ENCODE peak calls at places on chromosome 6, in ten cellular contexts. Y is foreskin fibroblast, X is K562, J is fibroblast of lung, L is HepG2, R is natural killer cell, H is astrocyte, W is HFFc6, O is lung, U is mammary epithelial cell. C is an unnamed sample.
A peak's percentile ranks its signal among the peaks of the same experiment; 100 is the strongest.

GRCh38 chr6:157228421-157229218 is 94.7 kb downstream of the TMEM242 start:
- DNase-seq in J (no peak), O (no peak), W (no peak), U (no peak), L (no peak), R (no peak), Y (no peak), X (peak; percentile 54), H (no peak), C (no peak)

GRCh38 chr6:43838276-43839036 is 68.4 kb downstream of the VEGFA start:
- DNase-seq in U (peak; percentile 20), H (peak; percentile 70), Y (peak; percentile 80), O (peak; percentile 51), X (peak; percentile 84), L (peak; percentile 41), R (no peak), W (peak; percentile 65), J (peak; percentile 74), C (peak; percentile 89)

GRCh38 chr6:28003059-28003458 is 46.0 kb downstream of the OR2B6 start:
- DNase-seq in U (no peak), O (no peak), Y (no peak), R (no peak), X (no peak), L (no peak), J (no peak), W (no peak), H (no peak), C (no peak)

GRCh38 chr6:117531758-117532276 is 49.3 kb downstream of the DCBLD1 start:
- DNase-seq in R (no peak), X (no peak), H (no peak), Y (peak; percentile 42), W (no peak), J (no peak), L (no peak), O (no peak), U (no peak), C (no peak)

GRCh38 chr6:90350689-90351554 is 54.3 kb upstream of the BACH2 start:
- DNase-seq in H (no peak), W (no peak), O (no peak), Y (no peak), J (peak; percentile 34), U (no peak), R (no peak), X (peak; percentile 27), L (no peak), C (no peak)

GRCh38 chr6:138007014-138007472 is 100.2 kb downstream of the PERP start:
- DNase-seq in L (peak; percentile 48), R (no peak), W (peak; percentile 26), X (peak; percentile 64), J (peak; percentile 31), U (peak; percentile 85), O (no peak), Y (peak; percentile 56), H (peak; percentile 17), C (no peak)

GRCh38 chr6:111730835-111731234 is 125.2 kb upstream of the TRAF3IP2 start:
- DNase-seq in U (no peak), W (no peak), Y (no peak), X (no peak), J (peak; percentile 52), O (no peak), L (no peak), H (no peak), R (no peak), C (no peak)

GRCh38 chr6:53761036-53761435 is 33.8 kb upstream of the LRRC1 start:
- DNase-seq in X (no peak), H (peak; percentile 32), O (no peak), R (no peak), J (no peak), Y (no peak), U (no peak), L (no peak), W (no peak), C (no peak)

GRCh38 chr6:98769546-98769945 is 64.8 kb upstream of the POU3F2 start:
- DNase-seq in H (peak; percentile 40), O (no peak), R (no peak), Y (no peak), W (no peak), X (peak; percentile 42), U (peak; percentile 20), L (peak; percentile 24), J (no peak), C (no peak)

GRCh38 chr6:3061501-3061941 is 6.8 kb upstream of the RIPK1 start:
- DNase-seq in H (peak; percentile 82), Y (peak; percentile 57), U (peak; percentile 81), O (no peak), L (no peak), W (peak; percentile 91), X (no peak), R (no peak), J (peak; percentile 56), C (no peak)
- TF ChIP-seq CTCF in H (peak; percentile 49), Y (no peak), U (peak; percentile 25), O (no peak), L (no peak), W (peak; percentile 73), X (no peak), R (no peak), J (peak; percentile 24), C (no peak)

DNA sequence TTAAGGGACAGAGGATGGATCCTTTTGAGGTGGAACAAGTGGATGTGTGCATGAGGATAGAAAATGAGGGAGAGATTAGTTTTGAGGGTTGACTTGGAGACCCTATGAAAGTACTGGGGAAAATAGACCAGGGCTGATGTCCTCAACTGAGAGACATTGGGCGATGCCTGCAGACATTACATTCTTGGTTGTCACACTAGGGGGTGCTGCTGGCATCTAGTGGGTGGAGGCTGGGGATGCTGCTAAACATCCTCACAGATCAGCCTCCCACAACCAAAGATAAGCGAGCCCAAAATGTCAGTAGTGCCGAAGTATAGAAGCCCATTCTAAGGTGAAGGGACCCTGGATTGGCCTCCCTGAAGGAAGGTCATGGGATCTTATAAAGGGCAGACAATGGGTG is 63.3 kb downstream of the MOCS1 start:
- DNase-seq in O (no peak), X (no peak), R (no peak), J (no peak), Y (no peak), L (no peak), U (no peak), H (no peak), W (no peak), C (no peak)
- TF ChIP-seq CTCF in O (no peak), X (peak; percentile 41), R (no peak), J (no peak), Y (no peak), L (no peak), U (no peak), H (no peak), W (peak; percentile 34), C (no peak)

DNA sequence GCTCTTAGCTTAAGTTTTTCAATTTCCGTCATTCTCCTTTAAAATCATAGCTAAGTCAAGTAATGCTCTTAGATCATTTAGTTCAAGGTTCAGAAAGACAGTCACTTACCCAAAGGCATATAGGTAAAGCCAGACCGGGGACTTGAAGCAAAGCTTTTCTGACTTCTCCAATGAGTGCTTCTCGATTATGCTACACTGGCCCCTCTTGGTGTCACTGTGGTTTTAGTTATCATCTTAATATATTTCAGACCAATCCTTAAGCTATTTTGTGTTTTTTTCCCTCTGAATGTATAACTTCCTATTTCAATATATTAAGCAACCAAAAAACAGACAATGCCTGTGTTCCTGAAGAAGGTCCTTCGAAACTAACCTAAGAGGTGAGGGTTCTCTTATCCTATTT is 3.8 kb downstream of the PRDM1 start:
- DNase-seq in Y (peak; percentile 71), X (no peak), U (no peak), R (no peak), O (no peak), J (peak; percentile 75), W (peak; percentile 51), L (no peak), H (no peak), C (no peak)
- TF ChIP-seq CTCF in Y (peak; percentile 25), X (peak; percentile 31), U (no peak), R (no peak), O (peak; percentile 0), J (peak; percentile 31), W (peak; percentile 54), L (no peak), H (peak; percentile 14), C (no peak)

GRCh38 chr6:69735029-69735428 is 61.8 kb downstream of the LMBRD1 start:
- DNase-seq in L (no peak), W (no peak), J (no peak), U (no peak), X (no peak), H (peak; percentile 4), R (no peak), Y (no peak), O (no peak), C (no peak)

GRCh38 chr6:69732045-69732444 is 64.8 kb downstream of the LMBRD1 start:
- DNase-seq in W (no peak), H (no peak), J (no peak), Y (peak; percentile 23), O (no peak), R (no peak), X (no peak), L (no peak), U (no peak), C (no peak)

GRCh38 chr6:69729870-69730449 is 66.8 kb downstream of the LMBRD1 start:
- DNase-seq in X (no peak), L (no peak), Y (peak; percentile 4), J (peak; percentile 25), W (no peak), R (no peak), O (no peak), U (no peak), H (no peak), C (no peak)

GRCh38 chr6:69732640-69733039 is 64.2 kb downstream of the LMBRD1 start:
- DNase-seq in L (no peak), U (no peak), H (no peak), W (no peak), Y (peak; percentile 35), X (peak; percentile 12), O (no peak), R (no peak), J (peak; percentile 40), C (no peak)
- TF ChIP-seq CTCF in L (peak; percentile 8), U (no peak), H (no peak), W (peak; percentile 63), Y (peak; percentile 7), X (peak; percentile 13), O (no peak), R (peak; percentile 14), J (peak; percentile 38), C (no peak)

GRCh38 chr6:37860226-37860839 is 40.8 kb downstream of the ZFAND3 start:
- DNase-seq in R (no peak), U (no peak), J (peak; percentile 71), W (peak; percentile 50), O (no peak), Y (peak; percentile 76), X (peak; percentile 28), H (no peak), L (peak; percentile 53), C (no peak)
- TF ChIP-seq CTCF in R (peak; percentile 45), U (peak; percentile 56), J (peak; percentile 72), W (peak; percentile 89), O (peak; percentile 35), Y (peak; percentile 69), X (peak; percentile 53), H (peak; percentile 70), L (peak; percentile 48), C (peak; percentile 37)